ENCODE peak calls at places on chromosomes 12 and 14, in four cellular contexts. A is choroid plexus epithelial cell, O is neural progenitor cell, E is fibroblast of lung. W is an unnamed sample.

GRCh38 chr12:116962197-116962596 is 51.4 kb downstream of the FBXW8 start:
- DNase-seq in A (no peak), O (peak; percentile 28), E (no peak), W (no peak)

GRCh38 chr14:76348898-76349297 is 27.0 kb upstream of the ESRRB start:
- DNase-seq in A (peak; percentile 42), O (peak; percentile 60), E (peak; percentile 11), W (peak; percentile 20)

GRCh38 chr12:20142295-20142694 is 226.0 kb upstream of the PDE3A start:
- DNase-seq in A (no peak), O (no peak), E (peak; percentile 29), W (no peak)

GRCh38 chr12:25583545-25583944 is 30.5 kb upstream of the LMNTD1 start:
- DNase-seq in A (peak; percentile 78), O (peak; percentile 17), E (peak; percentile 44), W (no peak)

GRCh38 chr14:100221419-100222218 is 17.3 kb upstream of the YY1 start:
- DNase-seq in A (peak; percentile 80), O (peak; percentile 91), E (peak; percentile 62), W (no peak)

GRCh38 chr12:53572134-53572758 is 53.9 kb downstream of the ATF7 start:
- DNase-seq in A (no peak), O (no peak), E (no peak), W (no peak)

GRCh38 chr14:70515796-70516195 is 19.0 kb downstream of the ADAM20 start:
- DNase-seq in A (no peak), O (no peak), E (no peak), W (no peak)

GRCh38 chr12:75724913-75725312 is 213.5 kb upstream of the KRR1 start:
- DNase-seq in A (peak; percentile 75), O (no peak), E (peak; percentile 98), W (peak; percentile 44)

GRCh38 chr14:93953739-93954515 is 22.4 kb downstream of the ASB2 start:
- DNase-seq in A (no peak), O (no peak), E (no peak), W (no peak)
- H3K4me3 ChIP-seq in A (no peak overlapping the region), O (no peak overlapping the region), E (no peak overlapping the region), W (no peak overlapping the region)

DNA sequence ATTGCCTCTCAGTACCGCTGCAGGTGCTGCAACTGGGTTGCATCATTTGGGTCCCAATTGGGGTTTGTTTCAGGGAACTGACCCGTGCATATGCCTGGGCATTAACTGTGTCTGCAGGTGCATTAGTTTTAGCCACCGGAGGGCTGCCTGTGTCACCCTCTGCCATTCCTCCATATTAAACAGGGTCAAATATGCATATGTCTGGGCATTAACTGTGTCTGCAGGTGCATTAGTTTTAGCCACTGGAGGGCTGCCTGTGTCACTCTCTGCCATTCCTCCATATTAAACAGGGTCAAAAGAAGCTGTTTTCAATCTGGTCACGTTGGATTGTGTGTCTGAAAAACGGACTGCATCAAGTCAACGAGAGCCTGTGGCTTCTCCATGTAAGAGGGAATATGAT is 1317.0 kb downstream of the TMEM121 start:
- DNase-seq in A (no peak), O (no peak), E (no peak), W (no peak)
- TF ChIP-seq CTCF in A (no peak), O (no peak), E (no peak), W (no peak)

GRCh38 chr14:88422036-88422435 is 36.6 kb downstream of the SPATA7 start:
- DNase-seq in A (no peak), O (no peak), E (no peak), W (no peak)

GRCh38 chr14:88424573-88424972 is 39.1 kb downstream of the SPATA7 start:
- DNase-seq in A (no peak), O (no peak), E (no peak), W (peak; percentile 39)

GRCh38 chr14:88422919-88423318 is 37.5 kb downstream of the SPATA7 start:
- DNase-seq in A (peak; percentile 37), O (no peak), E (peak; percentile 56), W (peak; percentile 55)

GRCh38 chr14:88430976-88431375 is 45.5 kb downstream of the SPATA7 start:
- DNase-seq in A (no peak), O (no peak), E (no peak), W (no peak)

GRCh38 chr14:88426271-88426670 is 40.8 kb downstream of the SPATA7 start:
- DNase-seq in A (peak; percentile 27), O (peak; percentile 7), E (peak; percentile 36), W (no peak)
- H3K4me3 ChIP-seq in A (no peak overlapping the region), O (no peak overlapping the region), E (no peak overlapping the region), W (no peak overlapping the region)

GRCh38 chr12:13085968-13086686 is 17.3 kb downstream of the GSG1 start:
- DNase-seq in A (no peak), O (no peak), E (no peak), W (no peak)

GRCh38 chr12:13088503-13088902 is 15.0 kb downstream of the GSG1 start:
- DNase-seq in A (no peak), O (no peak), E (no peak), W (no peak)

GRCh38 chr12:13090054-13090453 is 13.4 kb downstream of the GSG1 start:
- DNase-seq in A (no peak), O (no peak), E (no peak), W (no peak)

GRCh38 chr12:13084898-13085640 is 18.4 kb downstream of the GSG1 start:
- DNase-seq in A (no peak), O (no peak), E (no peak), W (no peak)

GRCh38 chr12:13087766-13088165 is 15.7 kb downstream of the GSG1 start:
- DNase-seq in A (no peak), O (no peak), E (no peak), W (no peak)
- TF ChIP-seq CTCF in A (no peak), O (no peak), E (no peak), W (no peak)

GRCh38 chr12:107091989-107092641 is 1.2 kb downstream of the CRY1 start:
- DNase-seq in A (peak; percentile 98), O (peak; percentile 85), E (peak; percentile 95), W (peak; percentile 90)
- H3K4me3 ChIP-seq in A (peak overlapping the region; percentile 92), O (peak overlapping the region; percentile 80), E (peak overlapping the region; percentile 88), W (peak overlapping the region; percentile 86)

DNA sequence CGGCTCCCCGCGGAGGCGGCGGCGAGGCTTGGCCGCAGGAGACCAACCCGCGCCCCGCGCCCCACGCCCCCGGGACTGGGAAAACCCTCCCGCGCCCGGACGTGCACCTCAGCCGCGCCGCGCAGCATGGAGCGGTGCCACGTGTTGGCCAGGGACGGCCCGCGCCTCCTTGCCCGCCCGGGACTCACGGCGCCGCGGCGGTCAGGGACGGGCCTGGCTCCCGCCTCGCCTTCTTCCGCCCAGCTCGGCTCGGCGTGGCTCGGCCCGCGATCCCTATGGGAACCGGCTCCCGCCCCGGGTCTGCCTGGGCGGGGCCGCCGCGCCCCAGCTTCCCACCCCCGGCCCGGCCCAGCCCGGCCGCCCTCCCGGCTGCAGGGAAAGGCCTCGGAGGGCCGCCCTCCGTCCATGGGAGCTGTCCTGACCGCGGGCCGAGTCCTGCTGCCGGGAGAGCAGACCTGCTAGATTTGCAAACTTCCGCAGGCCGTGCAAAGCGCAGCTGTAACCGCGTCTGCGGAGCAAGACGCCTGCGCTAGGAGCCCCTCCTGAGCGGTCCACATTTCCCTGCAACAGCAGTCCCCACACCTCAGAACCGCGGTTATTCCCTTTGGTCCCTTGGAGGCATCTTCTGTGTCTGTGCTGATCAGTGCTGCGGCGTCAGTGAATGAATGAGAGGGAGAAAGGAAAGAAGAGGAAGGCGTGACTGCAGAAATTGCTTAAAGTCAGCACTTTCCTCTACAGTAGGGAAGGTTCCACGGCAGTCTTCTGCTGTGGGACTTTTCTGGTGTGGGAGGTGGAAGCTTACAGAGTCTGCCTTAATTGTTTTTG is at the start of gene CDKL1:
- DNase-seq in A (peak; percentile 68), O (peak; percentile 86), E (peak; percentile 70), W (no peak)
- TF ChIP-seq CTCF in A (no peak), O (no peak), E (no peak), W (no peak)

GRCh38 chr12:112380663-112381420 is 1.4 kb downstream of the HECTD4 start:
- DNase-seq in A (no peak), O (peak; percentile 54), E (no peak), W (no peak)
- H3K4me3 ChIP-seq in A (peak overlapping the region; percentile 80), O (peak overlapping the region; percentile 82), E (peak overlapping the region; percentile 78), W (peak overlapping the region; percentile 84)

GRCh38 chr12:56315626-56316473 is at the start of gene CNPY2:
- DNase-seq in A (peak; percentile 99), O (peak; percentile 98), E (peak; percentile 97), W (peak; percentile 79)
- TF ChIP-seq CTCF in A (no peak), O (peak; percentile 43), E (no peak), W (peak; percentile 7)

W was measured in AG09309.